ENCODE peak calls at places on chromosome 6, in six cellular contexts. One of them, this sample, is unnamed.
A peak's percentile ranks its signal among the peaks of the same experiment; 100 is the strongest.

GRCh38 chr6:21402368-21402767 is 191.2 kb upstream of the SOX4 start:
- DNase-seq in tibial nerve: no peak
- DNase-seq in uterus: peak; percentile 88
- DNase-seq in breast epithelium: no peak
- DNase-seq in foreskin fibroblast: peak; percentile 44
- DNase-seq in choroid plexus epithelial cell: peak; percentile 85
- DNase-seq in this sample: no peak

GRCh38 chr6:95917034-95917433 is 98.7 kb upstream of the FUT9 start:
- DNase-seq in tibial nerve: no peak
- DNase-seq in uterus: no peak
- DNase-seq in breast epithelium: no peak
- DNase-seq in foreskin fibroblast: no peak
- DNase-seq in choroid plexus epithelial cell: no peak
- DNase-seq in this sample: no peak

GRCh38 chr6:38925110-38925509 is 123.5 kb upstream of the GLP1R start:
- DNase-seq in tibial nerve: no peak
- DNase-seq in uterus: no peak
- DNase-seq in breast epithelium: no peak
- DNase-seq in foreskin fibroblast: no peak
- DNase-seq in choroid plexus epithelial cell: no peak
- DNase-seq in this sample: no peak

GRCh38 chr6:73203098-73203497 is 22.2 kb downstream of the KHDC1L start:
- DNase-seq in tibial nerve: no peak
- DNase-seq in uterus: no peak
- DNase-seq in breast epithelium: no peak
- DNase-seq in foreskin fibroblast: peak; percentile 18
- DNase-seq in choroid plexus epithelial cell: no peak
- DNase-seq in this sample: no peak

GRCh38 chr6:17039266-17039665 is 62.6 kb upstream of the STMND1 start:
- DNase-seq in tibial nerve: no peak
- DNase-seq in uterus: no peak
- DNase-seq in breast epithelium: no peak
- DNase-seq in foreskin fibroblast: no peak
- DNase-seq in choroid plexus epithelial cell: no peak
- DNase-seq in this sample: no peak

GRCh38 chr6:42740725-42741124 is 5.2 kb downstream of the TBCC start:
- DNase-seq in tibial nerve: no peak
- DNase-seq in uterus: no peak
- DNase-seq in breast epithelium: no peak
- DNase-seq in foreskin fibroblast: no peak
- DNase-seq in choroid plexus epithelial cell: no peak
- DNase-seq in this sample: no peak

GRCh38 chr6:88823998-88824397 is 139.4 kb downstream of the RNGTT start:
- DNase-seq in tibial nerve: no peak
- DNase-seq in uterus: no peak
- DNase-seq in breast epithelium: no peak
- DNase-seq in foreskin fibroblast: peak; percentile 58
- DNase-seq in choroid plexus epithelial cell: peak; percentile 71
- DNase-seq in this sample: no peak

GRCh38 chr6:155310596-155310995 is 3.7 kb downstream of the TFB1M start:
- DNase-seq in tibial nerve: no peak
- DNase-seq in uterus: no peak
- DNase-seq in breast epithelium: no peak
- DNase-seq in foreskin fibroblast: peak; percentile 64
- DNase-seq in choroid plexus epithelial cell: peak; percentile 43
- DNase-seq in this sample: no peak

GRCh38 chr6:40349566-40350192 is 237.5 kb downstream of the LRFN2 start:
- DNase-seq in tibial nerve: no peak
- DNase-seq in uterus: no peak
- DNase-seq in breast epithelium: no peak
- DNase-seq in foreskin fibroblast: no peak
- DNase-seq in choroid plexus epithelial cell: no peak
- DNase-seq in this sample: no peak

GRCh38 chr6:89144358-89145041 is 1.4 kb upstream of the PM20D2 start:
- DNase-seq in tibial nerve: no peak
- DNase-seq in uterus: no peak
- DNase-seq in breast epithelium: no peak
- DNase-seq in foreskin fibroblast: no peak
- DNase-seq in choroid plexus epithelial cell: no peak
- DNase-seq in this sample: no peak

DNA sequence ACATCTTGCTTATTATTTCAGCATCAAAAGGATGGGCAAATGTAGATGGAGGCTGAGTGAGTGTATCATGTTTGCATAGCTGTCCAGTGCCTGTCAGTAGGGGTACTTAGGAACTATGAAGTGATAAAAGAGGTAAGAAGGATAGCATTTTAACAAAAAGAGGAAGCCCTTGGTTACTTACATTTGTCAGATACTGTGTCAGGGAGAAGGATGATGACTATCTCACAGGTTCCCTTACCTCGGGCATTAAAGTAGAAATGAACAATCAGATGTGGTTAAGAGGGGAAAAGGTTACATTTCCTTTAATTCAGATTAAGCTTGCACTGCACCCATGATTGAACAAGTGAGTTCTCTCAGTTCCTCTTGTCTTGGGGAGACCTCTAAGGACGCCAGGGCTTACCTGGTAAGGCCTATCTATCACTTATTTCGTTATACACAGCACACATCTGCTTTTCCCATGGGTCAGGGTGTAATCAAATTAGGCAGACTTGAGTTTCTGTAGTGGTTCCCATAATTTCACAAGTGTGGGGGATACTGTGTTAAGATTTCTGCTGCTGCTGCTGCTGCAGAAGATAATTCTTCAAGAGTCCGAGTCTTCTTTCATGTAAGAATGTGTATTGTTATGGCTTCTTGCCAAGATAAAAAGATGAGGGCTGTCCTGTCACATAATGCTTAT is 4.5 kb downstream of the FOXO3 start:
- DNase-seq in tibial nerve: no peak
- DNase-seq in uterus: no peak
- DNase-seq in breast epithelium: no peak
- DNase-seq in foreskin fibroblast: peak; percentile 14
- DNase-seq in choroid plexus epithelial cell: no peak
- DNase-seq in this sample: no peak
- H3K4me3 ChIP-seq in tibial nerve: peak overlapping the region; percentile 70
- H3K4me3 ChIP-seq in uterus: peak overlapping the region; percentile 18
- H3K4me3 ChIP-seq in breast epithelium: peak overlapping the region; percentile 92
- H3K4me3 ChIP-seq in foreskin fibroblast: peak overlapping the region; percentile 11
- H3K4me3 ChIP-seq in choroid plexus epithelial cell: peak overlapping the region; percentile 5
- H3K4me3 ChIP-seq in this sample: peak overlapping the region; percentile 55

DNA sequence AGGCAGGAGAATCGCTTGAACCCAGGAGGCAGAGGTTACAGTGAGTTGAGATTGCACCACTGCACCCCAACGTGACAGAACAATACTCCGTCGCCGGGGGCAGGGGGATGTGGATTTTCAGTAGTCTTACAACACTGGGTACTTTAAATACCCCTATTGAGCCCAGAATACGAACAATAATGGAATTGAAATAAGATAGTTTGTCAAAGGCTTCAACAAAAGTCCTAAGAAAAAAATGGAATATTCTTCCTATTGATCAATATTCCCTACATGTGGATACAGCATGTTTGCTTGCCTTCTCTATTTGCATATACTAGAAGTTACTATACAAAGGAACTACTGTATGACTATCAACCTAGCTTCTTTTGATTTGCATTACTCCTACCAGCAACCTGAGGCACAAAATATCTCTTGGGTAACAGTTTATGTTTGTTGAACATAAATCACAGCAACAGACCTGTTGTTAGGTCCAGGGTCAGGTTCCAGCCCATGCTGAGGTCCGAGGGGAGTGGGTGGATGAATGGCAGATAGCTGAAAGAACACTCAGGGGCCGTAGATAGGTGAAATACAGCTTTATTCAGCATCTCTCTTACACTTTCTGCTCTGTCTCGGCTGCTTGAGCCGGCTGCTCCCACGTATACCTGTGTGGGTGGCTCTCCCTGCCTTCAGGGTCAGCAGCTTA is 23.9 kb downstream of the MAN1A1 start:
- DNase-seq in tibial nerve: no peak
- DNase-seq in uterus: no peak
- DNase-seq in breast epithelium: no peak
- DNase-seq in foreskin fibroblast: no peak
- DNase-seq in choroid plexus epithelial cell: no peak
- DNase-seq in this sample: no peak
- H3K4me3 ChIP-seq in tibial nerve: no peak overlapping the region
- H3K4me3 ChIP-seq in uterus: no peak overlapping the region
- H3K4me3 ChIP-seq in breast epithelium: no peak overlapping the region
- H3K4me3 ChIP-seq in foreskin fibroblast: no peak overlapping the region
- H3K4me3 ChIP-seq in choroid plexus epithelial cell: no peak overlapping the region
- H3K4me3 ChIP-seq in this sample: no peak overlapping the region

GRCh38 chr6:157831018-157831369 is 7.9 kb downstream of the SNX9 start:
- DNase-seq in tibial nerve: no peak
- DNase-seq in uterus: no peak
- DNase-seq in breast epithelium: no peak
- DNase-seq in foreskin fibroblast: no peak
- DNase-seq in choroid plexus epithelial cell: no peak
- DNase-seq in this sample: no peak
- H3K4me3 ChIP-seq in tibial nerve: no peak overlapping the region
- H3K4me3 ChIP-seq in uterus: no peak overlapping the region
- H3K4me3 ChIP-seq in breast epithelium: no peak overlapping the region
- H3K4me3 ChIP-seq in foreskin fibroblast: no peak overlapping the region
- H3K4me3 ChIP-seq in choroid plexus epithelial cell: no peak overlapping the region
- H3K4me3 ChIP-seq in this sample: no peak overlapping the region

GRCh38 chr6:165662041-165662491 is 975 bp downstream of the PDE10A start:
- DNase-seq in tibial nerve: no peak
- DNase-seq in uterus: no peak
- DNase-seq in breast epithelium: no peak
- DNase-seq in foreskin fibroblast: peak; percentile 9
- DNase-seq in choroid plexus epithelial cell: peak; percentile 52
- DNase-seq in this sample: no peak
- H3K4me3 ChIP-seq in tibial nerve: peak overlapping the region; percentile 61
- H3K4me3 ChIP-seq in uterus: peak overlapping the region; percentile 57
- H3K4me3 ChIP-seq in breast epithelium: peak overlapping the region; percentile 66
- H3K4me3 ChIP-seq in foreskin fibroblast: no peak overlapping the region
- H3K4me3 ChIP-seq in choroid plexus epithelial cell: peak overlapping the region; percentile 77
- H3K4me3 ChIP-seq in this sample: no peak overlapping the region

GRCh38 chr6:138235693-138236092 is 17.4 kb upstream of the PBOV1 start:
- DNase-seq in tibial nerve: no peak
- DNase-seq in uterus: no peak
- DNase-seq in breast epithelium: no peak
- DNase-seq in foreskin fibroblast: no peak
- DNase-seq in choroid plexus epithelial cell: no peak
- DNase-seq in this sample: no peak
- H3K4me3 ChIP-seq in tibial nerve: no peak overlapping the region
- H3K4me3 ChIP-seq in uterus: no peak overlapping the region
- H3K4me3 ChIP-seq in breast epithelium: no peak overlapping the region
- H3K4me3 ChIP-seq in foreskin fibroblast: no peak overlapping the region
- H3K4me3 ChIP-seq in choroid plexus epithelial cell: no peak overlapping the region
- H3K4me3 ChIP-seq in this sample: no peak overlapping the region

DNA sequence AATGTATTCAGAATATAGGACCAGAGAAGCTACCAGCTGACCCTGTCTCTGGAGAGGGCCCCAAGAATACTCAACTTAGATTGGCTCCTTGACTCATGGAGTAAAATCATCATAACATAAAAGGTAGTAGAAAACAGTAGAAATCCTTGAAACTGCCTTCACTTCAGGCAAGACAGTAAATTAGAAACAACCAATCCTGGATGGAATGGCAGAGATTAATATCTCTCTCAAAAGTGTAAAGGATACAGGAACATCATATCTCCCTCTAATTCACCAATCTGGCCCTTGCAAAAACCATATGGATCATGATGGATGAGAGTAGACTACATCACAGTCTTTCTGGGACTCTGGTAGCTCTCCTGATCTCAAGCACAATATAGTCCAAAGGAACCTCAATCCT is 20.4 kb upstream of the EPM2A start:
- DNase-seq in tibial nerve: no peak
- DNase-seq in uterus: no peak
- DNase-seq in breast epithelium: no peak
- DNase-seq in foreskin fibroblast: no peak
- DNase-seq in choroid plexus epithelial cell: no peak
- DNase-seq in this sample: no peak
- H3K4me3 ChIP-seq in tibial nerve: no peak overlapping the region
- H3K4me3 ChIP-seq in uterus: no peak overlapping the region
- H3K4me3 ChIP-seq in breast epithelium: no peak overlapping the region
- H3K4me3 ChIP-seq in foreskin fibroblast: no peak overlapping the region
- H3K4me3 ChIP-seq in choroid plexus epithelial cell: no peak overlapping the region
- H3K4me3 ChIP-seq in this sample: no peak overlapping the region

GRCh38 chr6:37139223-37139962 is 30.6 kb upstream of the PIM1 start:
- DNase-seq in tibial nerve: no peak
- DNase-seq in uterus: no peak
- DNase-seq in breast epithelium: no peak
- DNase-seq in foreskin fibroblast: no peak
- DNase-seq in choroid plexus epithelial cell: no peak
- DNase-seq in this sample: no peak

GRCh38 chr6:37142047-37142614 is 27.8 kb upstream of the PIM1 start:
- DNase-seq in tibial nerve: no peak
- DNase-seq in uterus: no peak
- DNase-seq in breast epithelium: no peak
- DNase-seq in foreskin fibroblast: no peak
- DNase-seq in choroid plexus epithelial cell: no peak
- DNase-seq in this sample: no peak

GRCh38 chr6:37143585-37143984 is 26.4 kb upstream of the PIM1 start:
- DNase-seq in tibial nerve: no peak
- DNase-seq in uterus: no peak
- DNase-seq in breast epithelium: no peak
- DNase-seq in foreskin fibroblast: no peak
- DNase-seq in choroid plexus epithelial cell: no peak
- DNase-seq in this sample: no peak

GRCh38 chr6:37140145-37140544 is 29.8 kb upstream of the PIM1 start:
- DNase-seq in tibial nerve: no peak
- DNase-seq in uterus: no peak
- DNase-seq in breast epithelium: no peak
- DNase-seq in foreskin fibroblast: no peak
- DNase-seq in choroid plexus epithelial cell: no peak
- DNase-seq in this sample: no peak

GRCh38 chr6:37141291-37142046 is 28.5 kb upstream of the PIM1 start:
- DNase-seq in tibial nerve: no peak
- DNase-seq in uterus: peak; percentile 74
- DNase-seq in breast epithelium: no peak
- DNase-seq in foreskin fibroblast: peak; percentile 75
- DNase-seq in choroid plexus epithelial cell: peak; percentile 91
- DNase-seq in this sample: no peak
- H3K4me3 ChIP-seq in tibial nerve: no peak overlapping the region
- H3K4me3 ChIP-seq in uterus: no peak overlapping the region
- H3K4me3 ChIP-seq in breast epithelium: no peak overlapping the region
- H3K4me3 ChIP-seq in foreskin fibroblast: no peak overlapping the region
- H3K4me3 ChIP-seq in choroid plexus epithelial cell: no peak overlapping the region
- H3K4me3 ChIP-seq in this sample: no peak overlapping the region

GRCh38 chr6:32152414-32153251 is 894 bp upstream of the PRRT1 start:
- DNase-seq in tibial nerve: no peak
- DNase-seq in uterus: peak; percentile 42
- DNase-seq in breast epithelium: no peak
- DNase-seq in foreskin fibroblast: peak; percentile 69
- DNase-seq in choroid plexus epithelial cell: peak; percentile 43
- DNase-seq in this sample: no peak

GRCh38 chr6:32153252-32153834 is 598 bp upstream of the PPT2 start:
- DNase-seq in tibial nerve: no peak
- DNase-seq in uterus: peak; percentile 49
- DNase-seq in breast epithelium: no peak
- DNase-seq in foreskin fibroblast: no peak
- DNase-seq in choroid plexus epithelial cell: peak; percentile 48
- DNase-seq in this sample: no peak

GRCh38 chr6:32151131-32151884 is 431 bp downstream of the PRRT1 start:
- DNase-seq in tibial nerve: no peak
- DNase-seq in uterus: peak; percentile 22
- DNase-seq in breast epithelium: no peak
- DNase-seq in foreskin fibroblast: peak; percentile 33
- DNase-seq in choroid plexus epithelial cell: no peak
- DNase-seq in this sample: no peak

GRCh38 chr6:32149932-32150920 is 1.5 kb downstream of the PRRT1 start:
- DNase-seq in tibial nerve: no peak
- DNase-seq in uterus: no peak
- DNase-seq in breast epithelium: no peak
- DNase-seq in foreskin fibroblast: no peak
- DNase-seq in choroid plexus epithelial cell: no peak
- DNase-seq in this sample: no peak

GRCh38 chr6:32151885-32152311 is at the start of gene PRRT1:
- DNase-seq in tibial nerve: no peak
- DNase-seq in uterus: peak; percentile 39
- DNase-seq in breast epithelium: no peak
- DNase-seq in foreskin fibroblast: peak; percentile 38
- DNase-seq in choroid plexus epithelial cell: no peak
- DNase-seq in this sample: no peak
- H3K4me3 ChIP-seq in tibial nerve: peak within 1 kb of the TSS; percentile 76
- H3K4me3 ChIP-seq in uterus: peak within 1 kb of the TSS; percentile 68
- H3K4me3 ChIP-seq in breast epithelium: peak within 1 kb of the TSS; percentile 76
- H3K4me3 ChIP-seq in foreskin fibroblast: peak within 1 kb of the TSS; percentile 90
- H3K4me3 ChIP-seq in choroid plexus epithelial cell: peak within 1 kb of the TSS; percentile 96
- H3K4me3 ChIP-seq in this sample: no peak within 1 kb of the TSS

This sample was measured in keratinocyte.